ENCODE peak calls at places on chromosomes 2 and 18, in seven cellular contexts. V, L, U, G, Q, A and B are unnamed samples.

GRCh38 chr2:176056411-176056810 is 27.4 kb downstream of the EVX2 start:
- DNase-seq in V (no peak), L (no peak), U (no peak), G (no peak), Q (no peak), A (no peak), B (no peak)

GRCh38 chr2:104412384-104412783 is 441.5 kb upstream of the POU3F3 start:
- DNase-seq in V (no peak), L (peak; percentile 20), U (no peak), G (no peak), Q (no peak), A (no peak), B (peak; percentile 20)

GRCh38 chr2:143428700-143429099 is 299.5 kb downstream of the ARHGAP15 start:
- DNase-seq in V (no peak), L (no peak), U (no peak), G (no peak), Q (no peak), A (no peak), B (no peak)

GRCh38 chr18:64042728-64043358 is 73.0 kb downstream of the SERPINB8 start:
- DNase-seq in V (no peak), L (no peak), U (no peak), G (no peak), Q (no peak), A (no peak), B (no peak)

GRCh38 chr2:216389565-216389964 is 17.3 kb upstream of the MARCHF4 start:
- DNase-seq in V (no peak), L (no peak), U (no peak), G (no peak), Q (no peak), A (no peak), B (no peak)

GRCh38 chr18:79477711-79478483 is 82.2 kb downstream of the NFATC1 start:
- DNase-seq in V (no peak), L (no peak), U (peak; percentile 17), G (no peak), Q (peak; percentile 9), A (no peak), B (no peak)

GRCh38 chr2:199460101-199460671 is 2.4 kb upstream of the SATB2 start:
- DNase-seq in V (no peak), L (no peak), U (no peak), G (no peak), Q (no peak), A (peak; percentile 22), B (no peak)

GRCh38 chr2:179917272-179917671 is 55.9 kb upstream of the ZNF385B start:
- DNase-seq in V (no peak), L (peak; percentile 13), U (no peak), G (no peak), Q (no peak), A (no peak), B (no peak)

GRCh38 chr2:207514451-207514850 is 15.3 kb upstream of the CREB1 start:
- DNase-seq in V (no peak), L (no peak), U (no peak), G (no peak), Q (no peak), A (no peak), B (no peak)

GRCh38 chr18:68840554-68841263 is 42.8 kb downstream of the CCDC102B start:
- DNase-seq in V (peak; percentile 35), L (peak; percentile 41), U (peak; percentile 41), G (no peak), Q (no peak), A (peak; percentile 23), B (peak; percentile 23)

GRCh38 chr2:216603010-216603883 is 30.0 kb upstream of the IGFBP2 start:
- DNase-seq in V (no peak), L (no peak), U (no peak), G (peak; percentile 49), Q (no peak), A (no peak), B (no peak)

GRCh38 chr2:170013802-170014551 is 164.0 kb upstream of the MYO3B start:
- DNase-seq in V (no peak), L (no peak), U (no peak), G (no peak), Q (no peak), A (no peak), B (peak; percentile 95)

GRCh38 chr2:190882327-190882766 is 1.7 kb downstream of the GLS start:
- DNase-seq in V (no peak), L (no peak), U (no peak), G (no peak), Q (no peak), A (no peak), B (no peak)

GRCh38 chr2:240962371-240963064 is 35.9 kb upstream of the SNED1 start:
- DNase-seq in V (peak; percentile 89), L (peak; percentile 28), U (peak; percentile 35), G (peak; percentile 26), Q (peak; percentile 94), A (no peak), B (no peak)

GRCh38 chr2:165778653-165779451 is 15.2 kb downstream of the GALNT3 start:
- DNase-seq in V (no peak), L (peak; percentile 41), U (no peak), G (no peak), Q (no peak), A (no peak), B (peak; percentile 3)

GRCh38 chr2:222352981-222353380 is 54.2 kb upstream of the PAX3 start:
- DNase-seq in V (no peak), L (no peak), U (no peak), G (no peak), Q (no peak), A (no peak), B (no peak)

GRCh38 chr2:119366161-119366648 is 429 bp downstream of the C2orf76 start:
- DNase-seq in V (no peak), L (peak; percentile 70), U (no peak), G (no peak), Q (no peak), A (no peak), B (peak; percentile 60)

GRCh38 chr2:119365436-119365835 is 1.2 kb downstream of the C2orf76 start:
- DNase-seq in V (no peak), L (no peak), U (no peak), G (no peak), Q (no peak), A (no peak), B (no peak)

GRCh38 chr2:119364798-119365197 is 1.8 kb downstream of the C2orf76 start:
- DNase-seq in V (no peak), L (no peak), U (no peak), G (no peak), Q (no peak), A (no peak), B (no peak)

GRCh38 chr2:119367472-119368099 is 809 bp downstream of the DBI start:
- DNase-seq in V (peak; percentile 27), L (peak; percentile 73), U (peak; percentile 76), G (peak; percentile 67), Q (no peak), A (no peak), B (peak; percentile 29)

GRCh38 chr2:119366649-119367471 is at the start of the genes C2orf76 and DBI:
- DNase-seq in V (peak; percentile 91), L (peak; percentile 95), U (peak; percentile 96), G (peak; percentile 97), Q (peak; percentile 95), A (peak; percentile 89), B (peak; percentile 97)
- TF ChIP-seq POLR2A in V (peak; percentile 85), L (peak; percentile 98), U (peak; percentile 46), G (no peak), Q (peak; percentile 60), A (peak; percentile 78), B (peak; percentile 88)

DNA sequence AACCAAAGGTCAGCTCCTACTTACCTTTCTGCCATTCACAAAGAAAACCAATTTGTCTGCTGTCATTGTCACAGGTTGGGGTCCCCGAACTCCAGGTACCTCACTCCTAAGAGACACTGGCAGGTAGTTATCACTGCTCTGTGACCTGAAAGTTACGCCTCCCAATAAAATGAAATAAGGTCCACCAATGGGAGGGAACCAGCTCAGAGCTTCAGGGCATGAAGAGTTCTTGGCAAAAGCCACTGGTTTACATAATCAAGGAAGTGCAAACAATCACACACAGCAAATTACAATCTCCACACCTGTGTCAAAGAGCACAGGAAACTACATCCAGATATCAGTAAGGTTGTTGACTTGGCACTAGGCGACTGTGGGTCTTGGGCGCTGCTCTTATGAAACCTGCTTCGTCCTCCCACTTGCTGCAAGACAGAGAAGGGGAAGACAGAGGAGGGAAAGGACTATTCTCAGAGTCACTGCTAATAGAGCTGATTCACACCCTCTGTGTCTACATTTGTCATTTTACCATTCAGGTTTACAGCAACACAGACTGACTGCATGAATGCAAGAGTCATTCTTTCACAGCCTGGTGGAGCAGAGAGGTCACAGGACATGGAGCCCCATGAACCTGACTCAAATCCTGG is at the start of gene XDH:
- DNase-seq in V (no peak), L (no peak), U (no peak), G (peak; percentile 59), Q (no peak), A (no peak), B (no peak)
- TF ChIP-seq POLR2A in V (no peak), L (no peak), U (no peak), G (no peak), Q (no peak), A (no peak), B (no peak)

DNA sequence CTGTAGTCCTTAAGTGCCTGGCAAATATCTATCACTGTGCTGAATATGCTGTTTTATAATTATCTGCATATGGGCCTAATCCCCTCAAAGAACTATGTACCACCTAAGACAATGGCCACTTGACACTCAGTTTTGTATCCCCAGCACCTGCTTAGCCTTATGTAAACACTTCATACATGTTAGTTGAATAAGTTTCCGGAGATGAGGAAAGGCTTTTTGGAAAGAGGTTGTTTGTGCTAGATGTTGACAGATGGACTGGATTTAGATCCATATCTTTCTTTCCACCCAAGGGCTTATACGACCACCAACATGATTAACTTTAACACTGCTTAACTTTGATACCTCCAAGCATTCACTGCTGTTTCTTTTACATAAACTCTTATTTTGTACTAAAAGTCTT is 63.3 kb downstream of the FAM228A start:
- DNase-seq in V (no peak), L (peak; percentile 65), U (no peak), G (no peak), Q (no peak), A (no peak), B (no peak)
- TF ChIP-seq POLR2A in V (no peak), L (no peak), U (no peak), G (no peak), Q (no peak), A (no peak), B (no peak)

GRCh38 chr2:219496781-219497494 is 1.8 kb upstream of the GMPPA start:
- DNase-seq in V (peak; percentile 52), L (no peak), U (no peak), G (peak; percentile 29), Q (peak; percentile 74), A (no peak), B (peak; percentile 49)

GRCh38 chr2:219499058-219499307 is 292 bp downstream of the GMPPA start:
- DNase-seq in V (no peak), L (no peak), U (no peak), G (no peak), Q (no peak), A (no peak), B (no peak)

GRCh38 chr2:219498280-219499057 is at the start of gene GMPPA:
- DNase-seq in V (peak; percentile 99), L (peak; percentile 99), U (peak; percentile 98), G (peak; percentile 97), Q (peak; percentile 97), A (peak; percentile 99), B (peak; percentile 97)

GRCh38 chr2:219496247-219496646 is 2.4 kb upstream of the GMPPA start:
- DNase-seq in V (peak; percentile 33), L (no peak), U (no peak), G (no peak), Q (no peak), A (no peak), B (no peak)

GRCh38 chr2:219497495-219498279 is 1.0 kb upstream of the GMPPA start:
- DNase-seq in V (peak; percentile 94), L (peak; percentile 38), U (peak; percentile 96), G (peak; percentile 92), Q (peak; percentile 91), A (peak; percentile 56), B (peak; percentile 75)
- TF ChIP-seq POLR2A in V (peak; percentile 86), L (no peak), U (peak; percentile 0), G (no peak), Q (peak; percentile 79), A (peak; percentile 8), B (no peak)

GRCh38 chr2:20450201-20451108 is 3.6 kb downstream of the RHOB start:
- DNase-seq in V (peak; percentile 92), L (peak; percentile 87), U (peak; percentile 86), G (peak; percentile 73), Q (peak; percentile 81), A (no peak), B (no peak)
- TF ChIP-seq POLR2A in V (peak; percentile 19), L (peak; percentile 36), U (no peak), G (no peak), Q (peak; percentile 30), A (no peak), B (no peak)